ENCODE peak calls at places on chromosomes 13 and 19, in nine cellular contexts. One of them, this sample, is unnamed.

GRCh38 chr13:45367995-45368394 is 27.0 kb upstream of the TPT1 start:
- DNase-seq in heart left ventricle: no peak
- DNase-seq in suprapubic skin: no peak
- DNase-seq in adrenal gland: no peak
- DNase-seq in right lobe of liver: no peak
- DNase-seq in body of pancreas: no peak
- DNase-seq in H54: no peak
- DNase-seq in IMR-90: no peak
- DNase-seq in stomach: no peak
- DNase-seq in this sample: no peak

GRCh38 chr13:73467103-73467502 is 408.3 kb downstream of the KLF5 start:
- DNase-seq in heart left ventricle: no peak
- DNase-seq in suprapubic skin: no peak
- DNase-seq in adrenal gland: no peak
- DNase-seq in right lobe of liver: no peak
- DNase-seq in body of pancreas: no peak
- DNase-seq in H54: no peak
- DNase-seq in IMR-90: peak; percentile 16
- DNase-seq in stomach: no peak
- DNase-seq in this sample: no peak

GRCh38 chr13:79998386-79998785 is 342.5 kb downstream of the SPRY2 start:
- DNase-seq in heart left ventricle: no peak
- DNase-seq in suprapubic skin: no peak
- DNase-seq in adrenal gland: no peak
- DNase-seq in right lobe of liver: no peak
- DNase-seq in body of pancreas: no peak
- DNase-seq in H54: no peak
- DNase-seq in IMR-90: no peak
- DNase-seq in stomach: no peak
- DNase-seq in this sample: no peak

GRCh38 chr19:4910594-4911273 is 1.4 kb downstream of the UHRF1 start:
- DNase-seq in heart left ventricle: peak; percentile 40
- DNase-seq in suprapubic skin: no peak
- DNase-seq in adrenal gland: no peak
- DNase-seq in right lobe of liver: no peak
- DNase-seq in body of pancreas: no peak
- DNase-seq in H54: peak; percentile 68
- DNase-seq in IMR-90: peak; percentile 64
- DNase-seq in stomach: no peak
- DNase-seq in this sample: no peak

GRCh38 chr13:108176685-108177274 is 38.6 kb downstream of the LIG4 start:
- DNase-seq in heart left ventricle: no peak
- DNase-seq in suprapubic skin: no peak
- DNase-seq in adrenal gland: no peak
- DNase-seq in right lobe of liver: no peak
- DNase-seq in body of pancreas: peak; percentile 45
- DNase-seq in H54: peak; percentile 45
- DNase-seq in IMR-90: peak; percentile 22
- DNase-seq in stomach: peak; percentile 31
- DNase-seq in this sample: no peak

GRCh38 chr19:516884-517424 is 9.7 kb downstream of the TPGS1 start:
- DNase-seq in heart left ventricle: no peak
- DNase-seq in suprapubic skin: no peak
- DNase-seq in adrenal gland: no peak
- DNase-seq in right lobe of liver: no peak
- DNase-seq in body of pancreas: no peak
- DNase-seq in H54: no peak
- DNase-seq in IMR-90: no peak
- DNase-seq in stomach: no peak
- DNase-seq in this sample: no peak

GRCh38 chr19:33621065-33621785 is 528 bp upstream of the CHST8 start:
- DNase-seq in heart left ventricle: no peak
- DNase-seq in suprapubic skin: no peak
- DNase-seq in adrenal gland: no peak
- DNase-seq in right lobe of liver: no peak
- DNase-seq in body of pancreas: no peak
- DNase-seq in H54: no peak
- DNase-seq in IMR-90: no peak
- DNase-seq in stomach: no peak
- DNase-seq in this sample: no peak

GRCh38 chr13:97627566-97627965 is 193.6 kb downstream of the RAP2A start:
- DNase-seq in heart left ventricle: peak; percentile 39
- DNase-seq in suprapubic skin: no peak
- DNase-seq in adrenal gland: peak; percentile 94
- DNase-seq in right lobe of liver: no peak
- DNase-seq in body of pancreas: peak; percentile 19
- DNase-seq in H54: peak; percentile 37
- DNase-seq in IMR-90: peak; percentile 95
- DNase-seq in stomach: no peak
- DNase-seq in this sample: peak; percentile 31

GRCh38 chr13:33375421-33375820 is 89.9 kb upstream of the STARD13 start:
- DNase-seq in heart left ventricle: no peak
- DNase-seq in suprapubic skin: no peak
- DNase-seq in adrenal gland: no peak
- DNase-seq in right lobe of liver: no peak
- DNase-seq in body of pancreas: no peak
- DNase-seq in H54: no peak
- DNase-seq in IMR-90: no peak
- DNase-seq in stomach: no peak
- DNase-seq in this sample: no peak

GRCh38 chr19:51338563-51339312 is 3.2 kb downstream of the VSIG10L start:
- DNase-seq in heart left ventricle: peak; percentile 84
- DNase-seq in suprapubic skin: peak; percentile 91
- DNase-seq in adrenal gland: peak; percentile 82
- DNase-seq in right lobe of liver: peak; percentile 87
- DNase-seq in body of pancreas: peak; percentile 81
- DNase-seq in H54: peak; percentile 88
- DNase-seq in IMR-90: peak; percentile 61
- DNase-seq in stomach: peak; percentile 87
- DNase-seq in this sample: peak; percentile 87

GRCh38 chr13:22126433-22127021 is 455.7 kb downstream of the FGF9 start:
- DNase-seq in heart left ventricle: no peak
- DNase-seq in suprapubic skin: no peak
- DNase-seq in adrenal gland: no peak
- DNase-seq in right lobe of liver: no peak
- DNase-seq in body of pancreas: no peak
- DNase-seq in H54: no peak
- DNase-seq in IMR-90: no peak
- DNase-seq in stomach: no peak
- DNase-seq in this sample: no peak

GRCh38 chr19:55256562-55257460 is 2.0 kb downstream of the PPP6R1 start:
- DNase-seq in heart left ventricle: no peak
- DNase-seq in suprapubic skin: no peak
- DNase-seq in adrenal gland: peak; percentile 57
- DNase-seq in right lobe of liver: no peak
- DNase-seq in body of pancreas: no peak
- DNase-seq in H54: no peak
- DNase-seq in IMR-90: no peak
- DNase-seq in stomach: no peak
- DNase-seq in this sample: no peak

GRCh38 chr13:108276060-108276459 is 6.5 kb downstream of the TNFSF13B start:
- DNase-seq in heart left ventricle: peak; percentile 66
- DNase-seq in suprapubic skin: peak; percentile 62
- DNase-seq in adrenal gland: peak; percentile 18
- DNase-seq in right lobe of liver: peak; percentile 55
- DNase-seq in body of pancreas: no peak
- DNase-seq in H54: no peak
- DNase-seq in IMR-90: no peak
- DNase-seq in stomach: peak; percentile 31
- DNase-seq in this sample: peak; percentile 55

GRCh38 chr19:35973487-35973886 is 21.5 kb upstream of the SDHAF1 start:
- DNase-seq in heart left ventricle: no peak
- DNase-seq in suprapubic skin: no peak
- DNase-seq in adrenal gland: no peak
- DNase-seq in right lobe of liver: no peak
- DNase-seq in body of pancreas: no peak
- DNase-seq in H54: no peak
- DNase-seq in IMR-90: no peak
- DNase-seq in stomach: no peak
- DNase-seq in this sample: no peak

GRCh38 chr19:19110410-19111137 is 27.7 kb downstream of the TMEM161A start:
- DNase-seq in heart left ventricle: no peak
- DNase-seq in suprapubic skin: no peak
- DNase-seq in adrenal gland: no peak
- DNase-seq in right lobe of liver: no peak
- DNase-seq in body of pancreas: no peak
- DNase-seq in H54: no peak
- DNase-seq in IMR-90: no peak
- DNase-seq in stomach: no peak
- DNase-seq in this sample: no peak

DNA sequence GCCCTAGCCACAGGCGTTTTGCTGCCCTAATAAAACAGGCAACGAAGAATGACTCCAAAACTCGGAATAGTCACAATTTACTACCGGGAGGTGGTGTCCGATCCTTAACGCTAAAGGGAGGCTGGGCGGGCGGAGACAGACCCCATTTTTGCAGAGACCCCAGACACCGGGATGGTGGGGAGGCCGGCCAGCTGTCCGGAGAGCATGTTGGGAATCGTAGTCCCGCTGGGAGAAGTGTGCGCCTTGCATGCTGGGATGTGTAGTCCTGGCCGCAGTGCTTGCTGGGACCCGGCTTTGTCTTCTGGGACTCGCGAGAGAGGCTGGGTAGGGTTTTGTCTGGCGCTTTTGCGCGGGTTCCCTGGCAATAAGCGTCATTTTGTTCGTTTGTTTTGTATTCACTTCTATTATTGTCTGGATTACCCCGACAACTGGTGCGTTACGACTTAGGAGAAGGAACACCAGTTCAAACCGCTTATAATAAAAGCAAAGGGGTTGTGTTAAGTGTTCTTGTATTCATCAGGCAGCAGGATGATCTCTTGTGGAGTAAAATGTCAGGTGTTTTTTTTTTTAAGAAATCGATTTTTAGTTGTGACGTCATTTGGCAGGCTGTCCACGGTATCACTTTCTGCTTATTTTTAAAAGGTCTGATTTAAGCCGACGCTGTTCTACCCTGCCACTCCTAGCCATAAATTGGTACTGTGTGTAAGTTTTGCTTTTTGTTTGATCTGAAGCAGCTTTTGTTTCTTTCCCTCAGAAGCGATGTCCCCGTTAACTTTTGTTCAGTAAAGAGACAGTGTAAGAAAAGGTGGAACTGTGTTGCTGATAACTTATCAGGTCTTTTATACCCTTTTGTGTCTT is 676 bp upstream of the HSPH1 start:
- DNase-seq in heart left ventricle: peak; percentile 98
- DNase-seq in suprapubic skin: peak; percentile 98
- DNase-seq in adrenal gland: peak; percentile 99
- DNase-seq in right lobe of liver: peak; percentile 98
- DNase-seq in body of pancreas: peak; percentile 96
- DNase-seq in H54: peak; percentile 50
- DNase-seq in IMR-90: peak; percentile 99
- DNase-seq in stomach: peak; percentile 95
- DNase-seq in this sample: peak; percentile 94
- TF ChIP-seq POLR2A in heart left ventricle: peak; percentile 51
- TF ChIP-seq POLR2A in suprapubic skin: no peak
- TF ChIP-seq POLR2A in adrenal gland: peak; percentile 57
- TF ChIP-seq POLR2A in right lobe of liver: no peak
- TF ChIP-seq POLR2A in body of pancreas: no peak
- TF ChIP-seq POLR2A in H54: peak; percentile 57
- TF ChIP-seq POLR2A in IMR-90: peak; percentile 44
- TF ChIP-seq POLR2A in stomach: no peak
- TF ChIP-seq POLR2A in this sample: peak; percentile 89

GRCh38 chr19:42325896-42326771 is 699 bp downstream of the MEGF8 start:
- DNase-seq in heart left ventricle: peak; percentile 45
- DNase-seq in suprapubic skin: no peak
- DNase-seq in adrenal gland: peak; percentile 31
- DNase-seq in right lobe of liver: no peak
- DNase-seq in body of pancreas: peak; percentile 22
- DNase-seq in H54: no peak
- DNase-seq in IMR-90: no peak
- DNase-seq in stomach: peak; percentile 28
- DNase-seq in this sample: no peak
- TF ChIP-seq POLR2A in heart left ventricle: no peak
- TF ChIP-seq POLR2A in suprapubic skin: no peak
- TF ChIP-seq POLR2A in adrenal gland: no peak
- TF ChIP-seq POLR2A in right lobe of liver: no peak
- TF ChIP-seq POLR2A in body of pancreas: no peak
- TF ChIP-seq POLR2A in H54: no peak
- TF ChIP-seq POLR2A in IMR-90: no peak
- TF ChIP-seq POLR2A in stomach: no peak
- TF ChIP-seq POLR2A in this sample: no peak

DNA sequence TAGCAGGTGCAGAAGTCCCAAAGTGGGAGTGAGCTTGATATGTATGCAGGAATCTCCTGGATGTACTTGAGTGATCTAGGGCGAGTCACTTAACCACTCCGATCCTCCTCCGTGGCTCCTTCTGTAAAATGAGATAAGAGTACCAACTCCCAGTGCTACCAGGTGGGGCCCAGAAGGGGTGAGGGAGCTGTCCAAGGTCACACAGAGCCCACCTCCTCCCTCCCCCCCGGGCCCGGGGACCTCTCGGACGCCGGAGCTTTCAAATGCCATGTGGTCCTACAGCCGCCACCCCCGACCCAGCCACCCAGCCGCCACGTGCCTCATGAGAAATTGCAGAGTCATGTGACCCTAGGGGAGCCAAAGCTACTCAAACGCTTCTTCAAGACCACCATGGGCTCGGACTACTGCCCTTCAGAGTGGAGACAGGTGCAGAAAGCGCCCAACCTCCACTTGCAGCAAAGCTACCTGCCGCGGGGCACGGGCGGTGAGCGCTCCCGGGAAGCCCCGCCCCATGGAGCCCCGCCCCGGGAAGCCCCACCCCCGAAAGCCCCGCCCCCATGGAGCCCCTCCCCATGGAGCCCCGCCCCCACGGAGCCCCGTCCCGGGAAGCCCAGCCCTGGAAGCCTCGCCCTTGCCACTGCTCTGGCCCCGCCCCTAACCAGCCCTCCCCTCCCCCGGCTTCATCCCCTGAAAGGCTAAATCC is 10.1 kb upstream of the ZNF358 start:
- DNase-seq in heart left ventricle: no peak
- DNase-seq in suprapubic skin: no peak
- DNase-seq in adrenal gland: peak; percentile 63
- DNase-seq in right lobe of liver: no peak
- DNase-seq in body of pancreas: peak; percentile 37
- DNase-seq in H54: peak; percentile 84
- DNase-seq in IMR-90: no peak
- DNase-seq in stomach: no peak
- DNase-seq in this sample: no peak
- TF ChIP-seq POLR2A in heart left ventricle: no peak
- TF ChIP-seq POLR2A in suprapubic skin: no peak
- TF ChIP-seq POLR2A in adrenal gland: no peak
- TF ChIP-seq POLR2A in right lobe of liver: no peak
- TF ChIP-seq POLR2A in body of pancreas: no peak
- TF ChIP-seq POLR2A in H54: no peak
- TF ChIP-seq POLR2A in IMR-90: no peak
- TF ChIP-seq POLR2A in stomach: no peak
- TF ChIP-seq POLR2A in this sample: no peak

DNA sequence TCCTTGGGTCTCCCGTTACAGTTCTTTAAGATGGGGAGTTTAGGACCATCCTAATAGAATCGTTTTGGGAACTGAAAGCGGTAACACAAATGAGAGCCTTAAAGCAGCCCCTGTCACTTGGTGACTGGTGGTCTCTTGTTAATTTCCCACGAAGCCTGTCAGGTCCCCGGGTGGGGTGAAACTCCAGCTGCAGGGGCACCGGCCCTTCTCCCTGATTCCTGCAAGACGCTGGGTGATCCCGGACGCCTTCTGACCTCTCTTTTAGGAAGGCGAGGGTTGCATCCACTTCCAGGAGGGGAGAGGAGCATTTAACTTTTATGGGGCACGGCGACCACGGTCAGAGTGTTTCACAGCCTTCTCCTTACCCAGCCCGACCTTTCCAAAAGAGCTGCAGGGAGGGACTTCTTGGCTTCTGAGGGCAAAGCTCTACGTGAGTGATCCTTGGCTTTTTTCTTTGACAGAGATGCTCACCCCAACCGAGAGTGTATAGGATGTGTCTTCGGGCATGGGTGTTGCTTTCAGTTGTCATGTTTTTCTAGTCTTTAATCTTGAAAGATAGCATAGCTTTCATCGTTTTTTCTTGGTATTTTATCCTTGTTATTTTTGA is 688 bp downstream of the ZNF225 start:
- DNase-seq in heart left ventricle: no peak
- DNase-seq in suprapubic skin: peak; percentile 65
- DNase-seq in adrenal gland: peak; percentile 30
- DNase-seq in right lobe of liver: no peak
- DNase-seq in body of pancreas: peak; percentile 13
- DNase-seq in H54: peak; percentile 9
- DNase-seq in IMR-90: peak; percentile 27
- DNase-seq in stomach: no peak
- DNase-seq in this sample: no peak
- TF ChIP-seq POLR2A in heart left ventricle: no peak
- TF ChIP-seq POLR2A in suprapubic skin: no peak
- TF ChIP-seq POLR2A in adrenal gland: no peak
- TF ChIP-seq POLR2A in right lobe of liver: no peak
- TF ChIP-seq POLR2A in body of pancreas: no peak
- TF ChIP-seq POLR2A in H54: no peak
- TF ChIP-seq POLR2A in IMR-90: no peak
- TF ChIP-seq POLR2A in stomach: no peak
- TF ChIP-seq POLR2A in this sample: no peak

This sample was measured in uterus.